ENCODE peak calls at places on chromosomes 13 and 19, in eight cellular contexts. P is activated naive CD8-positive, alpha-beta T cell treated with anti-CD3 and anti-CD28 coated beads for 36 hours; O is left colon; L is EL; K is omental fat pad; Y is stimulated activated CD4-positive, alpha-beta T cell treated with anti-CD3 and anti-CD28 coated beads, TNF-alpha, amount 100 ng/mL, for 48 hours; X is AML-193; F is left ventricle myocardium inferior. C is an unnamed sample.
A peak's percentile ranks its signal among the peaks of the same experiment; 100 is the strongest.

GRCh38 chr19:39160889-39161672 is 35.5 kb downstream of the PAK4 start:
- DNase-seq in P (no peak), K (no peak), Y (no peak), X (no peak), L (no peak), F (no peak), O (no peak), C (no peak)

GRCh38 chr19:53177986-53178385 is 15.2 kb downstream of the ZNF665 start:
- DNase-seq in O (no peak), L (no peak), F (no peak), Y (no peak), K (no peak), X (no peak), P (no peak), C (no peak)

GRCh38 chr13:49113526-49114286 is 106.4 kb upstream of the MLNR start:
- DNase-seq in L (peak; percentile 45), Y (no peak), F (no peak), X (peak; percentile 37), P (no peak), O (no peak), K (no peak), C (no peak)

GRCh38 chr13:32902898-32903297 is 113.3 kb upstream of the KL start:
- DNase-seq in F (peak; percentile 85), X (no peak), P (no peak), Y (no peak), L (peak; percentile 33), K (no peak), O (peak; percentile 37), C (peak; percentile 77)

GRCh38 chr13:46855166-46855565 is 41.7 kb downstream of the HTR2A start:
- DNase-seq in F (no peak), Y (no peak), X (no peak), P (no peak), L (no peak), O (no peak), K (no peak), C (no peak)

GRCh38 chr13:34174671-34175145 is 356.8 kb downstream of the RFC3 start:
- DNase-seq in L (peak; percentile 57), F (no peak), Y (no peak), K (no peak), P (no peak), X (no peak), O (no peak), C (no peak)

GRCh38 chr19:38626401-38626800 is 7.4 kb downstream of the EIF3K start:
- DNase-seq in O (no peak), K (no peak), F (no peak), Y (no peak), L (no peak), X (no peak), P (no peak), C (no peak)

GRCh38 chr19:53849237-53849676 is 18.4 kb upstream of the MYADM start:
- DNase-seq in L (peak; percentile 77), P (no peak), Y (no peak), O (no peak), X (peak; percentile 33), F (no peak), K (no peak), C (peak; percentile 38)

GRCh38 chr13:24270639-24271131 is 38.7 kb upstream of the C1QTNF9 start:
- DNase-seq in O (peak; percentile 70), L (peak; percentile 45), F (peak; percentile 65), Y (no peak), K (no peak), P (peak; percentile 61), X (peak; percentile 78), C (peak; percentile 78)

GRCh38 chr13:95404141-95404882 is 103.1 kb upstream of the ABCC4 start:
- DNase-seq in Y (peak; percentile 67), P (peak; percentile 70), F (peak; percentile 79), L (peak; percentile 77), K (peak; percentile 79), X (peak; percentile 49), O (peak; percentile 81), C (peak; percentile 80)

GRCh38 chr13:33139186-33139585 is 123.0 kb downstream of the KL start:
- DNase-seq in F (peak; percentile 70), X (no peak), Y (no peak), O (peak; percentile 35), L (no peak), K (no peak), P (no peak), C (peak; percentile 62)

GRCh38 chr19:12785431-12786011 is 5.8 kb upstream of the JUNB start:
- DNase-seq in K (no peak), L (no peak), Y (no peak), O (peak; percentile 43), F (no peak), P (no peak), X (peak; percentile 56), C (no peak)

GRCh38 chr13:68715651-68716050 is 1392.0 kb upstream of the ATXN8OS start:
- DNase-seq in K (no peak), L (no peak), O (no peak), F (no peak), X (no peak), Y (no peak), P (no peak), C (no peak)

GRCh38 chr19:41993612-41994483 is at the start of gene ATP1A3:
- DNase-seq in K (no peak), F (peak; percentile 67), O (peak; percentile 58), L (peak; percentile 60), Y (peak; percentile 14), X (peak; percentile 62), P (peak; percentile 79), C (peak; percentile 66)

GRCh38 chr13:80668452-80668851 is 327.5 kb upstream of the SPRY2 start:
- DNase-seq in X (no peak), F (no peak), P (no peak), Y (no peak), O (no peak), K (no peak), L (no peak), C (no peak)

GRCh38 chr19:40217921-40218890 is at the start of gene TTC9B:
- DNase-seq in K (no peak), P (peak; percentile 71), L (no peak), X (no peak), F (no peak), O (peak; percentile 23), Y (no peak), C (no peak)

GRCh38 chr19:54229146-54229545 is 6.3 kb upstream of the LILRB3 start:
- DNase-seq in K (no peak), P (no peak), L (no peak), Y (no peak), X (no peak), O (no peak), F (no peak), C (no peak)

GRCh38 chr13:74061939-74062595 is 72.1 kb downstream of the KLF12 start:
- DNase-seq in F (no peak), L (peak; percentile 66), K (no peak), O (no peak), Y (no peak), X (no peak), P (no peak), C (no peak)

GRCh38 chr19:29449371-29449770 is 76.4 kb upstream of the VSTM2B start:
- DNase-seq in Y (no peak), X (no peak), O (no peak), F (no peak), L (no peak), K (no peak), P (no peak), C (no peak)

GRCh38 chr13:94558721-94559120 is 37.2 kb downstream of the TGDS start:
- DNase-seq in F (no peak), P (peak; percentile 37), K (no peak), L (no peak), Y (no peak), X (no peak), O (no peak), C (no peak)